ENCODE peak calls at places on chromosome 2, in six cellular contexts. G is body of pancreas, H is breast epithelium, L is ovary, A is tibial nerve, S is adrenal gland. F is an unnamed sample.

GRCh38 chr2:67209107-67209506 is 188.0 kb upstream of the ETAA1 start:
- DNase-seq in S (no peak), L (no peak), A (no peak), H (no peak), G (peak; percentile 51), F (no peak)

GRCh38 chr2:15840173-15840572 is 100.2 kb upstream of the MYCN start:
- DNase-seq in S (no peak), H (no peak), A (no peak), L (no peak), G (no peak), F (no peak)

GRCh38 chr2:74099835-74100234 is 47.9 kb downstream of the BOLA3 start:
- DNase-seq in G (no peak), L (no peak), H (no peak), A (no peak), S (no peak), F (no peak)

GRCh38 chr2:45264227-45265225 is 255.3 kb upstream of the SIX2 start:
- DNase-seq in S (no peak), L (no peak), A (no peak), G (no peak), H (no peak), F (no peak)

GRCh38 chr2:45651415-45652089 is at the start of gene PRKCE:
- DNase-seq in G (peak; percentile 71), A (peak; percentile 59), L (peak; percentile 83), H (peak; percentile 59), S (peak; percentile 66), F (peak; percentile 47)

GRCh38 chr2:4420032-4420431 is 716.7 kb downstream of the DCDC2C start:
- DNase-seq in L (no peak), G (no peak), A (no peak), S (no peak), H (no peak), F (no peak)

GRCh38 chr2:24930768-24931167 is 10.7 kb upstream of the ADCY3 start:
- DNase-seq in G (no peak), L (no peak), S (no peak), H (peak; percentile 35), A (no peak), F (peak; percentile 65)

GRCh38 chr2:50448556-50448955 is 583.4 kb downstream of the NRXN1 start:
- DNase-seq in S (no peak), A (no peak), H (no peak), G (no peak), L (no peak), F (no peak)

GRCh38 chr2:26846881-26847662 is 860 bp upstream of the DPYSL5 start:
- DNase-seq in G (no peak), L (no peak), S (no peak), A (no peak), H (no peak), F (no peak)

GRCh38 chr2:214529514-214529913 is 118.7 kb downstream of the VWC2L start:
- DNase-seq in H (no peak), G (no peak), L (no peak), S (no peak), A (no peak), F (no peak)

GRCh38 chr2:135709992-135710391 is 31.7 kb upstream of the UBXN4 start:
- DNase-seq in H (peak; percentile 57), G (peak; percentile 70), A (peak; percentile 51), S (peak; percentile 63), L (peak; percentile 75), F (peak; percentile 29)

GRCh38 chr2:209321076-209321475 is 102.8 kb upstream of the MAP2 start:
- DNase-seq in G (no peak), A (no peak), H (no peak), L (no peak), S (no peak), F (no peak)

GRCh38 chr2:222256250-222256649 is 42.5 kb downstream of the PAX3 start:
- DNase-seq in S (no peak), G (no peak), H (no peak), L (no peak), A (no peak), F (no peak)

GRCh38 chr2:202035089-202035940 is 1.7 kb downstream of the FZD7 start:
- DNase-seq in L (peak; percentile 81), H (peak; percentile 63), G (peak; percentile 36), A (peak; percentile 59), S (peak; percentile 38), F (no peak)

GRCh38 chr2:198242093-198242492 is 437.7 kb downstream of the PLCL1 start:
- DNase-seq in A (no peak), S (no peak), G (no peak), L (no peak), H (no peak), F (no peak)

GRCh38 chr2:15944325-15945017 is 4.1 kb downstream of the MYCN start:
- DNase-seq in L (no peak), A (no peak), H (no peak), S (no peak), G (no peak), F (no peak)

GRCh38 chr2:83665894-83666293 is 793.2 kb downstream of the SUCLG1 start:
- DNase-seq in L (no peak), G (no peak), A (no peak), S (no peak), H (no peak), F (no peak)

GRCh38 chr2:121358291-121358690 is 73.3 kb upstream of the TFCP2L1 start:
- DNase-seq in L (no peak), H (no peak), A (no peak), S (no peak), G (no peak), F (no peak)

GRCh38 chr2:128442891-128443302 is 124.2 kb upstream of the HS6ST1 start:
- DNase-seq in S (peak; percentile 43), H (no peak), L (no peak), G (peak; percentile 33), A (no peak), F (no peak)

GRCh38 chr2:99571609-99572344 is 82.0 kb upstream of the REV1 start:
- DNase-seq in H (no peak), A (no peak), G (no peak), S (no peak), L (no peak), F (no peak)

GRCh38 chr2:132815522-132815921 is 145.5 kb upstream of the LYPD1 start:
- DNase-seq in G (no peak), L (no peak), A (no peak), S (no peak), H (no peak), F (no peak)

GRCh38 chr2:70498054-70498453 is 55.6 kb downstream of the TGFA start:
- DNase-seq in L (no peak), G (no peak), S (no peak), H (no peak), A (no peak), F (no peak)

GRCh38 chr2:127423880-127424279 is 5.7 kb downstream of the PROC start:
- DNase-seq in L (no peak), A (no peak), S (no peak), G (no peak), H (no peak), F (no peak)

GRCh38 chr2:18441583-18441982 is 118.9 kb downstream of the RDH14 start:
- DNase-seq in A (no peak), S (no peak), L (no peak), H (no peak), G (no peak), F (no peak)

GRCh38 chr2:99662761-99663341 is 173.0 kb upstream of the REV1 start:
- DNase-seq in S (no peak), H (no peak), G (peak; percentile 13), L (no peak), A (peak; percentile 69), F (no peak)

GRCh38 chr2:77642339-77642738 is 120.2 kb upstream of the LRRTM4 start:
- DNase-seq in A (no peak), S (no peak), H (no peak), G (no peak), L (no peak), F (no peak)

GRCh38 chr2:215002500-215002899 is 135.9 kb downstream of the ABCA12 start:
- DNase-seq in G (peak; percentile 31), L (peak; percentile 15), H (no peak), S (peak; percentile 28), A (no peak), F (no peak)

GRCh38 chr2:10125842-10126596 is 3.5 kb downstream of the RRM2 start:
- DNase-seq in G (no peak), A (no peak), L (no peak), H (no peak), S (no peak), F (no peak)

GRCh38 chr2:10132043-10132575 is 9.6 kb downstream of the RRM2 start:
- DNase-seq in G (no peak), S (no peak), A (no peak), H (no peak), L (no peak), F (no peak)

GRCh38 chr2:10126627-10127026 is 4.1 kb downstream of the RRM2 start:
- DNase-seq in L (no peak), S (no peak), G (no peak), H (no peak), A (no peak), F (no peak)

GRCh38 chr2:10129490-10129889 is 7.0 kb downstream of the RRM2 start:
- DNase-seq in H (no peak), S (no peak), G (no peak), L (no peak), A (no peak), F (no peak)

GRCh38 chr2:10128420-10128819 is 5.9 kb downstream of the RRM2 start:
- DNase-seq in L (no peak), G (no peak), S (no peak), A (no peak), H (no peak), F (no peak)
- TF ChIP-seq POLR2A in L (no peak), G (no peak), S (no peak), A (no peak), H (no peak), F (no peak)

GRCh38 chr2:64453710-64454315 is at the start of gene LGALSL:
- DNase-seq in H (peak; percentile 76), A (peak; percentile 27), G (peak; percentile 93), S (peak; percentile 88), L (peak; percentile 79), F (peak; percentile 73)
- TF ChIP-seq POLR2A in H (peak; percentile 33), A (peak; percentile 63), G (peak; percentile 76), S (peak; percentile 65), L (peak; percentile 66), F (peak; percentile 31)

DNA sequence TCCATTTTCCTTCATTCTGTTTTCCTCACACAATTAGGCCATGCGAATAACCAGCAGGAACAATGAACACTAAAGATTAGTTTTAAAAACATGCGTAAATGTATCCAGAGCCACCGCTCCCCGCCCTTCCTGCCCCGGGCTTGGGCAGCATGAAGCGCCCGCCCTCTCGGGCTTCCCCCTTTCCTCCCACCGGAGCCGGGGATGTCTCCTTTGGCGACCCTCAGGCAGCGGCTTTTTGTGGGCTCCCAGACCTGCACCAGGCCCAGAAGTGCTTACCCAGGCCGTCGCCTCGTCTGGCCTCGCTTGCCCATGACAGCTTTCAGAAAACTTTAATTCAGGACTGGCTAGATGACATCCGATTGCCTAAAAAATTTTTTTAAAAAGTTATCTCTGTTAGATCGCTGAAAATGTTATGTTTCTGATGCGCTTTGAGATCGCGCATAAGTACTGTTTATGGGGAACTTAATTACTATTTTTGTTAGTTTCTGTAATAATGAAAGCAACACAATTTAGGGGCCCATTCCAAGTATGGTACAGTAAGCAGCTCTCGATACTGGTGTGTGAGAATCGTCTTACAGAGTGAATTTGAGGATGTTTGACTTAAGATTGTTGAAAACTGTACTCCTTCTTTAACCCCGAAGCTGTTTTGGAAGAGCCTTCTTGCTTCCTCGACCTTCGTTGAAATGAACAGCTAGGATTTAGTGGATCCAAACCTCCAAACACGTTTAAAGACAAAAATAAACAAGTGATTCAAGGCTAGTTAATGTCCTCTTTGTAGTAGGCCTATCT is 1.1 kb downstream of the MAP3K20 start:
- DNase-seq in H (peak; percentile 55), G (peak; percentile 52), L (peak; percentile 70), S (peak; percentile 52), A (peak; percentile 40), F (peak; percentile 7)
- TF ChIP-seq POLR2A in H (no peak), G (peak; percentile 28), L (no peak), S (no peak), A (no peak), F (no peak)

GRCh38 chr2:64767670-64768425 is 114.1 kb upstream of the SERTAD2 start:
- DNase-seq in G (peak; percentile 92), S (peak; percentile 95), L (peak; percentile 89), H (peak; percentile 85), A (peak; percentile 85), F (peak; percentile 77)
- TF ChIP-seq POLR2A in G (peak; percentile 91), S (peak; percentile 76), L (peak; percentile 88), H (peak; percentile 53), A (peak; percentile 90), F (peak; percentile 86)